ENCODE peak calls at places on chromosomes 12 and 14, in six cellular contexts. N, Y, V, A, D and W are unnamed samples.

GRCh38 chr14:22599349-22599748 is 1.2 kb downstream of the ABHD4 start:
- DNase-seq in Y (no peak), N (no peak), V (no peak), A (no peak), D (no peak), W (no peak)

GRCh38 chr14:101893759-101894158 is 70.6 kb upstream of the DYNC1H1 start:
- DNase-seq in N (no peak), A (no peak), V (no peak), D (no peak), Y (no peak), W (no peak)

GRCh38 chr12:89261210-89261609 is 91.1 kb downstream of the DUSP6 start:
- DNase-seq in D (no peak), A (no peak), V (no peak), N (no peak), Y (no peak), W (no peak)

GRCh38 chr14:52155656-52156213 is 86.9 kb upstream of the NID2 start:
- DNase-seq in A (no peak), V (no peak), N (no peak), D (no peak), Y (no peak), W (no peak)

GRCh38 chr14:80100681-80101080 is 110.6 kb downstream of the DIO2 start:
- DNase-seq in D (no peak), A (no peak), Y (peak; percentile 3), N (no peak), V (no peak), W (peak; percentile 19)

GRCh38 chr12:15122349-15122748 is 98.9 kb downstream of the RERG start:
- DNase-seq in D (no peak), A (no peak), V (peak; percentile 14), Y (no peak), N (no peak), W (no peak)

GRCh38 chr14:100587763-100588411 is 670 bp upstream of the BEGAIN start:
- DNase-seq in V (no peak), D (no peak), N (no peak), Y (no peak), A (no peak), W (no peak)

GRCh38 chr12:57613427-57614109 is 2.3 kb downstream of the ARHGEF25 start:
- DNase-seq in N (no peak), Y (no peak), D (no peak), A (no peak), V (no peak), W (no peak)

GRCh38 chr12:88036368-88036965 is 7.3 kb upstream of the C12orf50 start:
- DNase-seq in A (no peak), N (no peak), D (no peak), Y (no peak), V (peak; percentile 68), W (no peak)

GRCh38 chr12:121138284-121138683 is 5.6 kb downstream of the P2RX7 start:
- DNase-seq in A (no peak), V (no peak), D (no peak), Y (no peak), N (no peak), W (no peak)